ENCODE peak calls at places on chromosomes 6 and 20, in four cellular contexts. T, C, X and S are unnamed samples.

GRCh38 chr20:5041433-5041832 is 40.1 kb upstream of the SLC23A2 start:
- DNase-seq in T (no peak), C (no peak), X (no peak), S (peak)

GRCh38 chr20:60036346-60037119 is 78.3 kb downstream of the CDH26 start:
- DNase-seq in C (no peak), X (no peak), T (no peak), S (no peak)

GRCh38 chr6:23505021-23505420 is 621.0 kb upstream of the NRSN1 start:
- DNase-seq in X (no peak), T (no peak), C (no peak), S (peak)

GRCh38 chr20:24753136-24753535 is 195.9 kb upstream of the CST7 start:
- DNase-seq in C (no peak), X (no peak), T (no peak), S (no peak)

GRCh38 chr6:11625302-11625701 is 87.8 kb downstream of the TMEM170B start:
- DNase-seq in C (no peak), X (no peak), T (no peak), S (no peak)

GRCh38 chr6:166556336-166556735 is 30.1 kb downstream of the RAMACL start:
- DNase-seq in X (no peak), T (no peak), C (no peak), S (no peak)

GRCh38 chr6:71228461-71229041 is 60.1 kb upstream of the OGFRL1 start:
- DNase-seq in X (no peak), C (no peak), T (no peak), S (peak)

GRCh38 chr6:168526841-168527281 is 85.9 kb downstream of the SMOC2 start:
- DNase-seq in C (no peak), X (no peak), T (no peak), S (no peak)

GRCh38 chr6:168028181-168028580 is 30.7 kb downstream of the KIF25 start:
- DNase-seq in C (no peak), T (no peak), X (no peak), S (no peak)

GRCh38 chr6:80316655-80317332 is 210.3 kb downstream of the BCKDHB start:
- DNase-seq in X (no peak), C (no peak), T (no peak), S (peak)

GRCh38 chr20:33465536-33466302 is 22.2 kb upstream of the SNTA1 start:
- DNase-seq in C (no peak), X (no peak), T (no peak), S (no peak)

GRCh38 chr6:150142304-150142656 is 564 bp upstream of the PPP1R14C start:
- DNase-seq in X (no peak), C (no peak), T (no peak), S (peak)